ENCODE peak calls at places on chromosomes 6 and 20, in four cellular contexts. W, K, S and H are unnamed samples.
A peak's percentile ranks its signal among the peaks of the same experiment; 100 is the strongest.

GRCh38 chr20:37956099-37956498 is 53.2 kb downstream of the VSTM2L start:
- DNase-seq in W (no peak), K (no peak), S (peak; percentile 35), H (no peak)

GRCh38 chr6:101083533-101084172 is 202.5 kb upstream of the ASCC3 start:
- DNase-seq in W (no peak), K (no peak), S (peak; percentile 79), H (no peak)

GRCh38 chr6:32895006-32895345 is 41.0 kb downstream of the PSMB9 start:
- DNase-seq in W (no peak), K (no peak), S (no peak), H (no peak)

GRCh38 chr6:148037496-148037895 is 305.1 kb upstream of the SASH1 start:
- DNase-seq in W (no peak), K (no peak), S (peak; percentile 50), H (no peak)

GRCh38 chr6:43481591-43482242 is 4.3 kb downstream of the TJAP1 start:
- DNase-seq in W (peak; percentile 44), K (no peak), S (no peak), H (no peak)

GRCh38 chr20:31674895-31675827 is 37.4 kb downstream of the COX4I2 start:
- DNase-seq in W (no peak), K (peak; percentile 57), S (peak; percentile 64), H (peak; percentile 40)

GRCh38 chr6:143485967-143486366 is 25.6 kb downstream of the FUCA2 start:
- DNase-seq in W (no peak), K (no peak), S (peak; percentile 34), H (no peak)

GRCh38 chr20:23503649-23504048 is 12.7 kb downstream of the CST8 start:
- DNase-seq in W (no peak), K (no peak), S (no peak), H (no peak)

GRCh38 chr6:109094351-109095035 is at the start of gene SESN1:
- DNase-seq in W (peak; percentile 65), K (peak; percentile 90), S (peak; percentile 89), H (peak; percentile 94)

GRCh38 chr6:169411722-169412121 is 158.1 kb upstream of the THBS2 start:
- DNase-seq in W (no peak), K (no peak), S (no peak), H (no peak)

GRCh38 chr6:18148304-18149025 is 6.4 kb downstream of the TPMT start:
- DNase-seq in W (peak; percentile 35), K (no peak), S (peak; percentile 91), H (no peak)

GRCh38 chr6:122049341-122049740 is 350.1 kb upstream of the HSF2 start:
- DNase-seq in W (no peak), K (no peak), S (peak; percentile 38), H (no peak)

GRCh38 chr6:138692058-138692977 is 81.3 kb upstream of the CCDC28A start:
- DNase-seq in W (no peak), K (peak; percentile 90), S (peak; percentile 50), H (peak; percentile 95)

GRCh38 chr6:68640506-68640875 is 5.4 kb downstream of the ADGRB3 start:
- DNase-seq in W (no peak), K (no peak), S (no peak), H (no peak)

GRCh38 chr6:134535831-134536230 is 217.9 kb upstream of the SGK1 start:
- DNase-seq in W (no peak), K (no peak), S (peak; percentile 19), H (no peak)

GRCh38 chr20:59102722-59103415 is 60.3 kb upstream of the PRELID3B start:
- DNase-seq in W (no peak), K (no peak), S (no peak), H (no peak)

GRCh38 chr20:43662943-43663655 is 3.8 kb upstream of the MYBL2 start:
- DNase-seq in W (no peak), K (no peak), S (peak; percentile 34), H (no peak)

GRCh38 chr20:48313346-48313745 is 514.5 kb downstream of the PREX1 start:
- DNase-seq in W (no peak), K (no peak), S (no peak), H (no peak)

GRCh38 chr6:50602191-50602810 is 111.0 kb upstream of the TFAP2D start:
- DNase-seq in W (peak; percentile 2), K (peak; percentile 9), S (peak; percentile 21), H (peak; percentile 6)

GRCh38 chr20:53336892-53337291 is 256.7 kb downstream of the ZNF217 start:
- DNase-seq in W (no peak), K (no peak), S (no peak), H (no peak)
- TF ChIP-seq CTCF in W (no peak), K (no peak), S (no peak), H (no peak)

DNA sequence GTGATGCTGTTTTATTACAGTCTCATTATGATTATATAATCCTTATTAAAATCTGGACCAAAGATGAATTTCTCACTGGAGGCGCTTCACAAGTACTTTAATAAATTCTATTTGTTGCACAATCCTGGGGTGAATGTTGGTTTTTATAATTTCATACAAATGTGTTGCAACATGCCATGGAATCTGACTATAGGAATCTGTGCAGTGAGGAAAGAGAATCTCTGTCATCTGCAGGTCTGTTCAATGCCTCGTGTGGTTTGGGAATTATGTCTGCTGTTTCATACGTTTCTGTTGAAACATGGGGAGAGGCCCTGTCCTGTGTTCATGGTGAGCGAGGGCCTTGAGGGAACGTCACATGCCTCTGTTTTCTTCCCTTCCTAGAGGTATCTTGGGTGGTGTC is 277.3 kb downstream of the CDH4 start:
- DNase-seq in W (no peak), K (no peak), S (no peak), H (no peak)
- TF ChIP-seq CTCF in W (no peak), K (no peak), S (no peak), H (no peak)

DNA sequence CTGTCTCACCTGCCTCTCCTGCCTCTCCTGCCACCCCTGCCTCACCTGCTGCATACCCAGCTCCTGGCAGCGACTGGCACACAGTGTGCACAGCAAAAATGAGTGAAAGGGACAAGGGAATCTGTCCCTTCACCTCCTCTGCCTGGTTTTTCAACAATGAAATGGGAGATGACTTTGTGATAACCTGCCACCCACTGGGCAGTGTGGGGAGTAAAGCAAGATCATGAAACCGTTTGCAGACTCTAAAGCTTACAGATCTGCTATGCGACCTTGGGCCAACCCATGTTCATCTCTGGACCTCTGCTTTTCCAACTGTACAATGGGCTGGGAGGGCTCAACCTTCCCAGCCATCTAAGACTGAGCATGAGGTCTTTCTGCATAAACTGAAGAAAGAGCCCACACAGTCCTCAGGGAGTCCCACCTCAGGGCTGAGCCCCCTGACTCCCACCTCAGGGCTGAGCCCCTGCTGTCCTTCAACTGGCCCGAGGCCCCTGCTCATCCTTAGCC is 81.1 kb downstream of the RIPOR3 start:
- DNase-seq in W (no peak), K (no peak), S (no peak), H (no peak)
- TF ChIP-seq CTCF in W (peak; percentile 27), K (no peak), S (no peak), H (no peak)

DNA sequence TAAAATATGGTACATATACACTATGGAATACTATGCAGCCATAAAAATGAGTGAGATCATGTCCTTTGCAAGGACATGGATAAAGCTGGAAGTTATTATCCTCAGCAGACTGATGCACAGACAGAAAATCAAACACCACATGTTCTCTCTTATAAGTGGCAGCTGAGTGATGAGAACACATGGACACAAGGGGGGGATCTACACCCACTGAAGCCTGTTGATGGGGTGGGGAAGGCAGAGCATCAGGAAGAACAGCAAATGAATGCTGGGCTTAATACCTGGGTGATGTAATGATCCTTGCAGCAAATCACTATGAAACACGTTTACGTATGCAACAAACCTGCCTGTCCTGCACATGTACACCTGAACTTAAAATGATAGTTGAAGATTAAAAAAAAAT is 71.3 kb downstream of the MANEA start:
- DNase-seq in W (no peak), K (no peak), S (no peak), H (no peak)
- TF ChIP-seq CTCF in W (no peak), K (no peak), S (no peak), H (no peak)